ENCODE peak calls at places on chromosome 6, in four cellular contexts. One of them, this sample, is unnamed.
A peak's percentile ranks its signal among the peaks of the same experiment; 100 is the strongest.

GRCh38 chr6:109229536-109229935 is 134.2 kb downstream of the CEP57L1 start:
- DNase-seq in left lung: no peak
- DNase-seq in tibial nerve: no peak
- DNase-seq in stimulated activated CD4-positive, alpha-beta T cell treated with anti-CD3 and anti-CD28 coated beads, TNF-alpha, amount 100 ng/mL, for 1 hour: no peak
- DNase-seq in this sample: no peak

GRCh38 chr6:33546766-33547165 is 33.3 kb downstream of the BAK1 start:
- DNase-seq in left lung: no peak
- DNase-seq in tibial nerve: no peak
- DNase-seq in stimulated activated CD4-positive, alpha-beta T cell treated with anti-CD3 and anti-CD28 coated beads, TNF-alpha, amount 100 ng/mL, for 1 hour: no peak
- DNase-seq in this sample: no peak

GRCh38 chr6:116439572-116439971 is 21.6 kb upstream of the CALHM6 start:
- DNase-seq in left lung: no peak
- DNase-seq in tibial nerve: no peak
- DNase-seq in stimulated activated CD4-positive, alpha-beta T cell treated with anti-CD3 and anti-CD28 coated beads, TNF-alpha, amount 100 ng/mL, for 1 hour: no peak
- DNase-seq in this sample: no peak

GRCh38 chr6:149235130-149235561 is 82.4 kb upstream of the TAB2 start:
- DNase-seq in left lung: no peak
- DNase-seq in tibial nerve: peak; percentile 48
- DNase-seq in stimulated activated CD4-positive, alpha-beta T cell treated with anti-CD3 and anti-CD28 coated beads, TNF-alpha, amount 100 ng/mL, for 1 hour: no peak
- DNase-seq in this sample: no peak

GRCh38 chr6:159819932-159820640 is 20.0 kb downstream of the PNLDC1 start:
- DNase-seq in left lung: no peak
- DNase-seq in tibial nerve: no peak
- DNase-seq in stimulated activated CD4-positive, alpha-beta T cell treated with anti-CD3 and anti-CD28 coated beads, TNF-alpha, amount 100 ng/mL, for 1 hour: peak; percentile 14
- DNase-seq in this sample: no peak

GRCh38 chr6:24283043-24283985 is 74.5 kb downstream of the DCDC2 start:
- DNase-seq in left lung: peak; percentile 39
- DNase-seq in tibial nerve: peak; percentile 71
- DNase-seq in stimulated activated CD4-positive, alpha-beta T cell treated with anti-CD3 and anti-CD28 coated beads, TNF-alpha, amount 100 ng/mL, for 1 hour: no peak
- DNase-seq in this sample: peak; percentile 11

GRCh38 chr6:116313377-116313776 is 33.6 kb upstream of the TSPYL1 start:
- DNase-seq in left lung: no peak
- DNase-seq in tibial nerve: no peak
- DNase-seq in stimulated activated CD4-positive, alpha-beta T cell treated with anti-CD3 and anti-CD28 coated beads, TNF-alpha, amount 100 ng/mL, for 1 hour: no peak
- DNase-seq in this sample: no peak

GRCh38 chr6:11805259-11806053 is 26.9 kb upstream of the ADTRP start:
- DNase-seq in left lung: no peak
- DNase-seq in tibial nerve: no peak
- DNase-seq in stimulated activated CD4-positive, alpha-beta T cell treated with anti-CD3 and anti-CD28 coated beads, TNF-alpha, amount 100 ng/mL, for 1 hour: no peak
- DNase-seq in this sample: no peak

GRCh38 chr6:24126586-24127192 is 674 bp downstream of the NRSN1 start:
- DNase-seq in left lung: no peak
- DNase-seq in tibial nerve: peak; percentile 20
- DNase-seq in stimulated activated CD4-positive, alpha-beta T cell treated with anti-CD3 and anti-CD28 coated beads, TNF-alpha, amount 100 ng/mL, for 1 hour: no peak
- DNase-seq in this sample: no peak

GRCh38 chr6:161327360-161327953 is 53.6 kb upstream of the AGPAT4 start:
- DNase-seq in left lung: no peak
- DNase-seq in tibial nerve: no peak
- DNase-seq in stimulated activated CD4-positive, alpha-beta T cell treated with anti-CD3 and anti-CD28 coated beads, TNF-alpha, amount 100 ng/mL, for 1 hour: no peak
- DNase-seq in this sample: no peak

GRCh38 chr6:31559958-31560696 is 12.0 kb upstream of the LTA start:
- DNase-seq in left lung: peak; percentile 89
- DNase-seq in tibial nerve: peak; percentile 34
- DNase-seq in stimulated activated CD4-positive, alpha-beta T cell treated with anti-CD3 and anti-CD28 coated beads, TNF-alpha, amount 100 ng/mL, for 1 hour: no peak
- DNase-seq in this sample: no peak

GRCh38 chr6:85456782-85457181 is 6.9 kb downstream of the NT5E start:
- DNase-seq in left lung: no peak
- DNase-seq in tibial nerve: no peak
- DNase-seq in stimulated activated CD4-positive, alpha-beta T cell treated with anti-CD3 and anti-CD28 coated beads, TNF-alpha, amount 100 ng/mL, for 1 hour: no peak
- DNase-seq in this sample: no peak

GRCh38 chr6:168616807-168617756 is 176.1 kb downstream of the SMOC2 start:
- DNase-seq in left lung: no peak
- DNase-seq in tibial nerve: peak; percentile 28
- DNase-seq in stimulated activated CD4-positive, alpha-beta T cell treated with anti-CD3 and anti-CD28 coated beads, TNF-alpha, amount 100 ng/mL, for 1 hour: no peak
- DNase-seq in this sample: no peak

GRCh38 chr6:56851104-56851503 is 103.8 kb upstream of the BEND6 start:
- DNase-seq in left lung: no peak
- DNase-seq in tibial nerve: no peak
- DNase-seq in stimulated activated CD4-positive, alpha-beta T cell treated with anti-CD3 and anti-CD28 coated beads, TNF-alpha, amount 100 ng/mL, for 1 hour: no peak
- DNase-seq in this sample: no peak

GRCh38 chr6:50681213-50681824 is 32.0 kb upstream of the TFAP2D start:
- DNase-seq in left lung: no peak
- DNase-seq in tibial nerve: no peak
- DNase-seq in stimulated activated CD4-positive, alpha-beta T cell treated with anti-CD3 and anti-CD28 coated beads, TNF-alpha, amount 100 ng/mL, for 1 hour: no peak
- DNase-seq in this sample: no peak

GRCh38 chr6:163620670-163621330 is 206.3 kb downstream of the QKI start:
- DNase-seq in left lung: no peak
- DNase-seq in tibial nerve: no peak
- DNase-seq in stimulated activated CD4-positive, alpha-beta T cell treated with anti-CD3 and anti-CD28 coated beads, TNF-alpha, amount 100 ng/mL, for 1 hour: no peak
- DNase-seq in this sample: no peak

GRCh38 chr6:170243791-170244291 is 47.0 kb downstream of the DLL1 start:
- DNase-seq in left lung: peak; percentile 53
- DNase-seq in tibial nerve: no peak
- DNase-seq in stimulated activated CD4-positive, alpha-beta T cell treated with anti-CD3 and anti-CD28 coated beads, TNF-alpha, amount 100 ng/mL, for 1 hour: no peak
- DNase-seq in this sample: no peak

GRCh38 chr6:98416027-98416426 is 418.3 kb upstream of the POU3F2 start:
- DNase-seq in left lung: no peak
- DNase-seq in tibial nerve: no peak
- DNase-seq in stimulated activated CD4-positive, alpha-beta T cell treated with anti-CD3 and anti-CD28 coated beads, TNF-alpha, amount 100 ng/mL, for 1 hour: no peak
- DNase-seq in this sample: no peak